ENCODE peak calls at places on chromosomes 16 and 17, in four cellular contexts. One of them, this sample, is unnamed.

GRCh38 chr16:55470533-55471371 is 8.2 kb upstream of the MMP2 start:
- DNase-seq in HEK293T: no peak
- DNase-seq in HepG2: no peak
- DNase-seq in K562: no peak
- DNase-seq in this sample: no peak

GRCh38 chr16:57725976-57726375 is 9.6 kb upstream of the KATNB1 start:
- DNase-seq in HEK293T: no peak
- DNase-seq in K562: no peak
- DNase-seq in HepG2: no peak
- DNase-seq in this sample: no peak

GRCh38 chr16:2485811-2486507 is 11.0 kb downstream of the TBC1D24 start:
- DNase-seq in HEK293T: no peak
- DNase-seq in HepG2: no peak
- DNase-seq in K562: no peak
- DNase-seq in this sample: no peak

GRCh38 chr17:17313350-17313991 is 10.3 kb downstream of the NT5M start:
- DNase-seq in HepG2: peak
- DNase-seq in K562: peak
- DNase-seq in HEK293T: no peak
- DNase-seq in this sample: no peak

GRCh38 chr17:46766493-46767491 is 51.7 kb downstream of the WNT3 start:
- DNase-seq in HEK293T: no peak
- DNase-seq in HepG2: no peak
- DNase-seq in K562: no peak
- DNase-seq in this sample: no peak

GRCh38 chr17:60422162-60422665 is at the start of gene CHCT1:
- DNase-seq in HepG2: no peak
- DNase-seq in K562: no peak
- DNase-seq in HEK293T: no peak
- DNase-seq in this sample: no peak

GRCh38 chr17:81022371-81022729 is 12.6 kb upstream of the BAIAP2 start:
- DNase-seq in HEK293T: no peak
- DNase-seq in K562: peak
- DNase-seq in HepG2: no peak
- DNase-seq in this sample: no peak

GRCh38 chr17:38719943-38720641 is 10.0 kb upstream of the CISD3 start:
- DNase-seq in HEK293T: no peak
- DNase-seq in HepG2: no peak
- DNase-seq in K562: peak
- DNase-seq in this sample: no peak

GRCh38 chr17:20010099-20010863 is 1.1 kb downstream of the SPECC1 start:
- DNase-seq in K562: peak
- DNase-seq in HEK293T: peak
- DNase-seq in HepG2: peak
- DNase-seq in this sample: no peak

GRCh38 chr17:77885678-77886386 is 72.7 kb upstream of the TNRC6C start:
- DNase-seq in HepG2: no peak
- DNase-seq in K562: no peak
- DNase-seq in HEK293T: no peak
- DNase-seq in this sample: no peak

GRCh38 chr16:5468488-5468887 is 370.9 kb upstream of the EEF2KMT start:
- DNase-seq in HepG2: no peak
- DNase-seq in K562: no peak
- DNase-seq in HEK293T: no peak
- DNase-seq in this sample: no peak

GRCh38 chr16:5502467-5502869 is 404.9 kb upstream of the EEF2KMT start:
- DNase-seq in K562: peak
- DNase-seq in HepG2: peak
- DNase-seq in HEK293T: peak
- DNase-seq in this sample: no peak

GRCh38 chr16:68927016-68927415 is 83.7 kb downstream of the TANGO6 start:
- DNase-seq in HepG2: no peak
- DNase-seq in HEK293T: no peak
- DNase-seq in K562: no peak
- DNase-seq in this sample: no peak

GRCh38 chr17:81693491-81694360 is 9.4 kb upstream of the MRPL12 start:
- DNase-seq in HEK293T: peak
- DNase-seq in HepG2: no peak
- DNase-seq in K562: no peak
- DNase-seq in this sample: no peak

GRCh38 chr16:72967941-72968340 is 80.0 kb downstream of the ZFHX3 start:
- DNase-seq in HepG2: no peak
- DNase-seq in K562: no peak
- DNase-seq in HEK293T: no peak
- DNase-seq in this sample: no peak

GRCh38 chr16:56469748-56470147 is 18.4 kb downstream of the OGFOD1 start:
- DNase-seq in HEK293T: no peak
- DNase-seq in HepG2: no peak
- DNase-seq in K562: no peak
- DNase-seq in this sample: no peak

GRCh38 chr16:67932462-67932840 is 789 bp upstream of the CTRL start:
- DNase-seq in HEK293T: no peak
- DNase-seq in HepG2: no peak
- DNase-seq in K562: no peak
- DNase-seq in this sample: no peak

DNA sequence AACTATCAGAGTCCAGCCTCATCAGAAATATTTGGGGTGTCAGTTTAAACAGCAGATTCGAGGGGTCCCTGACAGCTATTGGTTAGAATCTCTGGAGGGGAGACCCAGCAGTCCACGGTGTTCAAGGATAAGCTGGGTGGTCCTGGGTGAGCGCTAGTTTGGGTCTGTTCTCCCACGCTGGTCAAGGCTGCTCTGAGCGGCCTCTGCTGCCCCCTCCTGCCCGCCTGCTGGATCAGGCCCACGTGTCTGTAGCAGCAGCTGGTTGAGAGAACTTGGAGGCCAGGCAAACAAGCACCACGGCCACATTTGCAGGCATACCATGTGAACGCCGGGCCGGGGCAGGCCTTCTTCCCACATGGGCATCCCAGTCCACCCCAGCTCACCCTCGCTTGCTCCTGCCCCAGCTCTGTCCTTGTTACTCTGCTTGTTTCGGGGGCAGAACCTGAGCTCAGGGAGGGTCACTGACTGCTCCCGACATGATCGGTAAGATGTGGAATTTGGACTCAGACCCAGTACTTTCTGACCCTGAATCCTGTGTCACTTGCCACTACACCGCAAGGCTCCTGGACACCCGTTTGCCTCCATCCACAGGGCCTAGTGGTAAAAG is 7.4 kb downstream of the FOXF1 start:
- DNase-seq in HepG2: peak
- DNase-seq in K562: peak
- DNase-seq in HEK293T: peak
- DNase-seq in this sample: no peak
- TF ChIP-seq TARDBP in HepG2: no peak
- TF ChIP-seq TARDBP in K562: no peak
- TF ChIP-seq TARDBP in HEK293T: no peak
- TF ChIP-seq TARDBP in this sample: no peak

GRCh38 chr16:75237398-75238131 is 13.9 kb downstream of the BCAR1 start:
- DNase-seq in HepG2: no peak
- DNase-seq in K562: no peak
- DNase-seq in HEK293T: no peak
- DNase-seq in this sample: no peak

GRCh38 chr16:75236736-75237397 is 14.6 kb downstream of the BCAR1 start:
- DNase-seq in HEK293T: no peak
- DNase-seq in HepG2: no peak
- DNase-seq in K562: no peak
- DNase-seq in this sample: no peak

GRCh38 chr16:75235721-75236193 is 15.7 kb downstream of the BCAR1 start:
- DNase-seq in HepG2: no peak
- DNase-seq in HEK293T: no peak
- DNase-seq in K562: no peak
- DNase-seq in this sample: no peak

GRCh38 chr16:75234856-75235696 is 16.3 kb downstream of the CTRB1 start:
- DNase-seq in HepG2: no peak
- DNase-seq in HEK293T: no peak
- DNase-seq in K562: no peak
- DNase-seq in this sample: no peak

GRCh38 chr16:75236232-75236631 is 15.2 kb downstream of the BCAR1 start:
- DNase-seq in HepG2: no peak
- DNase-seq in K562: no peak
- DNase-seq in HEK293T: no peak
- DNase-seq in this sample: no peak
- TF ChIP-seq TARDBP in HepG2: no peak
- TF ChIP-seq TARDBP in K562: no peak
- TF ChIP-seq TARDBP in HEK293T: no peak
- TF ChIP-seq TARDBP in this sample: no peak

GRCh38 chr16:3761375-3762079 is 44.2 kb upstream of the TRAP1 start:
- DNase-seq in K562: no peak
- DNase-seq in HEK293T: no peak
- DNase-seq in HepG2: no peak
- DNase-seq in this sample: no peak
- TF ChIP-seq TARDBP in K562: no peak
- TF ChIP-seq TARDBP in HEK293T: no peak
- TF ChIP-seq TARDBP in HepG2: no peak
- TF ChIP-seq TARDBP in this sample: no peak

DNA sequence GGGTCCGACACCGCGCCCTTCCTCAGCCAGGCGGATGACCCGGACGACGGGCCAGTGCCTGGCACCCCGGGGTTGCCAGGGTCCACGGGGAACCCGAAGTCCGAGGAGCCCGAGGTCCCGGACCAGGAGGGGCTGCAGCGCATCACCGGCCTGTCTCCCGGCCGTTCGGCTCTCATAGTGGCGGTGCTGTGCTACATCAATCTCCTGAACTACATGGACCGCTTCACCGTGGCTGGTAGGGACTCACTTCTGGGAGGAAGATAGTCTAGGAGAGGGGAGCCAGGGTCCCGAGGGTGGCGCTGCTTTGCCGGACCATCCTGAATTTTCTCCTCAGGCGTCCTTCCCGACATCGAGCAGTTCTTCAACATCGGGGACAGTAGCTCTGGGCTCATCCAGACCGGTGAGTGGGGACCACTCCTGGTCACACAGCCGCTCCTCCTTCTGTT is 603 bp downstream of the SPNS1 start:
- DNase-seq in HepG2: no peak
- DNase-seq in HEK293T: no peak
- DNase-seq in K562: peak
- DNase-seq in this sample: no peak
- TF ChIP-seq TARDBP in HepG2: no peak
- TF ChIP-seq TARDBP in HEK293T: no peak
- TF ChIP-seq TARDBP in K562: no peak
- TF ChIP-seq TARDBP in this sample: no peak

GRCh38 chr16:23337836-23338550 is 35.9 kb downstream of the SCNN1B start:
- DNase-seq in HEK293T: no peak
- DNase-seq in HepG2: no peak
- DNase-seq in K562: no peak
- DNase-seq in this sample: no peak

GRCh38 chr16:23334950-23335349 is 32.8 kb downstream of the SCNN1B start:
- DNase-seq in HepG2: no peak
- DNase-seq in HEK293T: no peak
- DNase-seq in K562: no peak
- DNase-seq in this sample: no peak

GRCh38 chr16:23333962-23334361 is 31.9 kb downstream of the SCNN1B start:
- DNase-seq in HEK293T: no peak
- DNase-seq in HepG2: no peak
- DNase-seq in K562: no peak
- DNase-seq in this sample: no peak

GRCh38 chr16:23333034-23333579 is 31.0 kb downstream of the SCNN1B start:
- DNase-seq in K562: no peak
- DNase-seq in HepG2: no peak
- DNase-seq in HEK293T: no peak
- DNase-seq in this sample: no peak

GRCh38 chr16:23334421-23334853 is 32.3 kb downstream of the SCNN1B start:
- DNase-seq in K562: no peak
- DNase-seq in HepG2: no peak
- DNase-seq in HEK293T: no peak
- DNase-seq in this sample: peak
- TF ChIP-seq TARDBP in K562: no peak
- TF ChIP-seq TARDBP in HepG2: no peak
- TF ChIP-seq TARDBP in HEK293T: no peak
- TF ChIP-seq TARDBP in this sample: no peak

DNA sequence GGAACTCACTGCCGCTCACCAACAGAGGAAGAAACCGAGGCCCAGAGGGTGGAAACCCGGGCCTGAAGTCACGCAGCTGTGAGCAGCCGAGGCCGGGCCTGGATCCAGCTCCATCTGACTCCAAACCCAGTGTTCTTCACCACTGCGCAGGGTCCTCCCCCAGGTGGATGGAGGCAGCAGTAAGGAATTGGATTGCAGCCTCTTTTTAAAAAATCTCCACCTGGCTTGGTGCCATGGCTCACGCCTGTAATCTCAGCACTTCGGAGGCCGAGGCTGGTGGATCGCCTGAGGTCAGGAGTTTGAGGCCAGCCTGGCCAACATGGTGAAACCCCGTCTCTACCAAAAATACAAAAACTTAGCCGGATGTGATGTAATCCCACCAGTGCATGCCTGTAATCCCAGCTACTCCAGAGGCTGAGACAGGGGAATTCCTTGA is 177.2 kb downstream of the FOXL1 start:
- DNase-seq in HepG2: no peak
- DNase-seq in K562: no peak
- DNase-seq in HEK293T: no peak
- DNase-seq in this sample: no peak
- TF ChIP-seq TARDBP in HepG2: no peak
- TF ChIP-seq TARDBP in K562: no peak
- TF ChIP-seq TARDBP in HEK293T: no peak
- TF ChIP-seq TARDBP in this sample: no peak

GRCh38 chr16:64417711-64418227 is 704.1 kb downstream of the CDH11 start:
- DNase-seq in K562: no peak
- DNase-seq in HepG2: no peak
- DNase-seq in HEK293T: no peak
- DNase-seq in this sample: no peak
- TF ChIP-seq TARDBP in K562: no peak
- TF ChIP-seq TARDBP in HepG2: no peak
- TF ChIP-seq TARDBP in HEK293T: no peak
- TF ChIP-seq TARDBP in this sample: no peak

This sample was measured in GM12878.